ENCODE peak calls at places on chromosomes 13 and 19, in six cellular contexts. M is stomach; D is fibroblast of pulmonary artery; O is tibial nerve; N is CD8-positive, alpha-beta T cell; V is K562. W is an unnamed sample.

GRCh38 chr13:34302596-34302995 is 484.6 kb downstream of the RFC3 start:
- DNase-seq in O (no peak), N (no peak), M (no peak), V (no peak), D (no peak), W (peak)

GRCh38 chr13:92346046-92346445 is 880.6 kb upstream of the GPC6 start:
- DNase-seq in D (peak), M (no peak), N (no peak), V (no peak), O (no peak), W (no peak)

GRCh38 chr19:29413435-29413834 is 112.4 kb upstream of the VSTM2B start:
- DNase-seq in M (no peak), N (no peak), V (no peak), O (no peak), D (no peak), W (no peak)

GRCh38 chr19:48059331-48059730 is 15.5 kb upstream of the CABP5 start:
- DNase-seq in N (no peak), M (no peak), D (no peak), V (no peak), O (no peak), W (no peak)

GRCh38 chr19:39046037-39046821 is 13.9 kb upstream of the FBXO27 start:
- DNase-seq in O (no peak), M (peak), D (no peak), V (no peak), N (no peak), W (no peak)

GRCh38 chr19:19420570-19421301 is 15.3 kb downstream of the GATAD2A start:
- DNase-seq in M (no peak), N (peak), O (no peak), V (no peak), D (no peak), W (no peak)

GRCh38 chr19:40962460-40962961 is 28.6 kb upstream of the CYP2B6 start:
- DNase-seq in O (no peak), N (no peak), V (no peak), M (no peak), D (peak), W (no peak)

GRCh38 chr19:13262450-13262849 is 112.2 kb downstream of the IER2 start:
- DNase-seq in M (no peak), O (no peak), V (peak), D (peak), N (no peak), W (peak)

GRCh38 chr13:36666482-36667264 is 7.1 kb upstream of the SERTM1 start:
- DNase-seq in D (no peak), N (no peak), O (no peak), M (no peak), V (no peak), W (no peak)

GRCh38 chr19:33134571-33135041 is 2.7 kb downstream of the WDR88 start:
- DNase-seq in D (no peak), N (peak), V (no peak), M (no peak), O (no peak), W (no peak)

GRCh38 chr19:33133438-33134031 is 1.6 kb downstream of the WDR88 start:
- DNase-seq in V (no peak), D (peak), N (no peak), O (no peak), M (no peak), W (no peak)

GRCh38 chr19:33130433-33130832 is 1.5 kb upstream of the WDR88 start:
- DNase-seq in D (no peak), N (no peak), O (no peak), M (no peak), V (no peak), W (no peak)

GRCh38 chr19:33132021-33132420 is at the start of gene WDR88:
- DNase-seq in O (no peak), D (no peak), M (no peak), N (no peak), V (no peak), W (no peak)

GRCh38 chr19:33132425-33132824 is 511 bp downstream of the WDR88 start:
- DNase-seq in O (no peak), D (no peak), V (no peak), M (no peak), N (no peak), W (no peak)
- TF ChIP-seq CTCF in O (no peak), D (peak), V (peak), M (no peak), N (no peak), W (peak)

GRCh38 chr13:78121459-78122348 is 203.1 kb upstream of the EDNRB start:
- DNase-seq in D (peak), O (peak), N (no peak), M (peak), V (peak), W (peak)
- H3K4me3 ChIP-seq in D (no peak), O (no peak), N (no peak), M (no peak), V (no peak), W (no peak)

DNA sequence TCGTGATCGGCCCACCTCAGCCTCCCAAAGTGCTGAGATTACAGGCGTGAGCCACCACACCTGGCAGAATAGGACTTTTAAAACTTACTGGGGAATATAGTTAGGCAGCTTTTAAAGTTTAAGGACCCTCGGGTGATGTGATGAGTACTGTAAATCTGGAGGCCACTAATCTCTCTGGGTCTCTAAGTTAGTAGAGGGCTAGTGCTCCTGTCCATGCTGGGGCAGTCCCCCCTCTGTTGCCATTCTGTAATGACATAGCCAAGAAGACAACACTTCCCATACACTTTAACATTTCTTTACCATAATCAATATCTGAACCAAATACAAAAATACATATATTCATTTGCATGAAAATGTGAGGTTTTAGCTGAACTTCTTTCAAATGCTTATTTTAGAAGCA is 65.7 kb downstream of the IPO5 start:
- DNase-seq in O (no peak), N (no peak), D (no peak), V (no peak), M (no peak), W (no peak)
- TF ChIP-seq CTCF in O (no peak), N (no peak), D (no peak), V (no peak), M (no peak), W (no peak)

DNA sequence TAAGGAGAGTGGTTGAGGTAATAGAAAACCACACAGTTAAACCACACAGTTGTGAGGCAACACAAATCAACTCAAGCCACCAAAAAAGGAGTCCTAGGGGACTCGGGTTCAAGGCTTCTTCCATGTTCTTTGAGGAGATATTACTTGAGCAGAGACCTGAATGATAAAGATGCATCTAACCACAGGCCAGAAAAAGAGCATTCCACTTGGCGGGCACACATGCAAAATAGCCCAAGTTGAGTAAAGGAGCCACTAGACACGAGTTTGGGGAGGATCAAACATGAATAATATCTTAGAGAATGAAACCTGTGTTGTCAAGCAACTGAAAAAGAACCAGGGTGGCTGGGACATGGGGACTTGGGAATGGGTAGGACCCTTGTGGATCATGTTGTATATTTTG is 30.2 kb downstream of the NLRP4 start:
- DNase-seq in O (no peak), D (no peak), N (no peak), V (no peak), M (no peak), W (no peak)
- H3K4me3 ChIP-seq in O (no peak), D (no peak), N (no peak), V (no peak), M (no peak), W (no peak)

GRCh38 chr19:35141627-35142401 is 1.2 kb upstream of the FXYD7 start:
- DNase-seq in D (no peak), V (no peak), N (no peak), M (no peak), O (no peak), W (no peak)

GRCh38 chr19:35144259-35144599 is 1.2 kb downstream of the FXYD7 start:
- DNase-seq in V (no peak), D (no peak), O (no peak), M (no peak), N (no peak), W (no peak)

GRCh38 chr19:35143231-35143715 is at the start of gene FXYD7:
- DNase-seq in N (no peak), O (no peak), D (no peak), M (no peak), V (no peak), W (no peak)

GRCh38 chr19:35143818-35144217 is 763 bp downstream of the FXYD7 start:
- DNase-seq in O (no peak), V (no peak), M (no peak), N (no peak), D (no peak), W (no peak)

GRCh38 chr19:35142531-35143230 is 374 bp upstream of the FXYD7 start:
- DNase-seq in N (peak), V (peak), D (peak), M (peak), O (no peak), W (peak)
- TF ChIP-seq CTCF in N (peak), V (no peak), D (peak), M (no peak), O (no peak), W (peak)